ENCODE peak calls at places on chromosomes 4 and X, in eight cellular contexts. S, Y, F, E, R, P, V and H are unnamed samples.

GRCh38 chrX:118973389-118974087 is 880 bp upstream of the LONRF3 start:
- DNase-seq in F (no peak), V (peak; percentile 62), Y (no peak), R (no peak), S (no peak), E (no peak), P (no peak), H (no peak)

GRCh38 chrX:6184900-6185515 is 43.7 kb downstream of the NLGN4X start:
- DNase-seq in V (no peak), S (no peak), P (peak; percentile 46), R (no peak), Y (no peak), F (no peak), E (no peak), H (no peak)

GRCh38 chr4:57040510-57040909 is 61.8 kb downstream of the POLR2B start:
- DNase-seq in Y (no peak), E (no peak), S (no peak), V (no peak), F (no peak), R (no peak), P (no peak), H (no peak)

GRCh38 chr4:89514811-89515210 is 207.2 kb upstream of the GPRIN3 start:
- DNase-seq in E (no peak), R (no peak), Y (no peak), F (no peak), S (no peak), V (no peak), P (no peak), H (no peak)

GRCh38 chr4:52822583-52823477 is 39.3 kb upstream of the RASL11B start:
- DNase-seq in E (peak; percentile 15), Y (no peak), R (peak; percentile 25), F (no peak), S (no peak), V (no peak), P (no peak), H (no peak)

GRCh38 chrX:51614353-51614752 is 4.4 kb downstream of the CENPVL3 start:
- DNase-seq in R (no peak), Y (no peak), S (peak; percentile 36), V (no peak), F (peak; percentile 7), E (peak; percentile 21), P (no peak), H (no peak)

GRCh38 chrX:77572322-77572721 is 125.1 kb downstream of the FGF16 start:
- DNase-seq in V (no peak), E (no peak), Y (no peak), R (no peak), S (no peak), P (no peak), F (no peak), H (no peak)

GRCh38 chr4:179804440-179804839 is 2362.2 kb upstream of the AGA start:
- DNase-seq in V (no peak), E (no peak), Y (no peak), R (no peak), P (no peak), S (no peak), F (no peak), H (peak; percentile 37)

GRCh38 chrX:100512471-100512870 is 72.3 kb upstream of the TNMD start:
- DNase-seq in P (no peak), E (no peak), F (no peak), S (peak; percentile 42), V (no peak), R (no peak), Y (no peak), H (no peak)

GRCh38 chrX:110089656-110090404 is 86.9 kb downstream of the TMEM164 start:
- DNase-seq in V (no peak), R (no peak), S (peak; percentile 91), Y (no peak), E (no peak), P (no peak), F (no peak), H (no peak)